ENCODE peak calls at places on chromosome 13, in four cellular contexts. G is ovary, X is tibial artery, L is fibroblast of lung. J is an unnamed sample.
A peak's percentile ranks its signal among the peaks of the same experiment; 100 is the strongest.

GRCh38 chr13:81990652-81991051 is 1649.7 kb upstream of the SPRY2 start:
- DNase-seq in L (no peak), X (no peak), G (no peak), J (no peak)

GRCh38 chr13:46121597-46122163 is 16.8 kb upstream of the CPB2 start:
- DNase-seq in L (no peak), G (no peak), X (no peak), J (no peak)

GRCh38 chr13:24039621-24040475 is 120.7 kb upstream of the SPATA13 start:
- DNase-seq in L (no peak), G (no peak), X (no peak), J (no peak)

GRCh38 chr13:74675185-74675584 is 541.0 kb upstream of the KLF12 start:
- DNase-seq in X (no peak), L (peak; percentile 80), G (no peak), J (no peak)

GRCh38 chr13:25973085-25973484 is 78.7 kb downstream of the SHISA2 start:
- DNase-seq in G (no peak), L (no peak), X (no peak), J (no peak)

GRCh38 chr13:30585748-30586262 is 31.9 kb upstream of the USPL1 start:
- DNase-seq in X (no peak), G (no peak), L (peak; percentile 92), J (no peak)

GRCh38 chr13:90868321-90868920 is 479.1 kb upstream of the MIR17HG start:
- DNase-seq in L (peak; percentile 7), X (no peak), G (no peak), J (no peak)

GRCh38 chr13:27933580-27934328 is 14.0 kb downstream of the PDX1 start:
- DNase-seq in G (no peak), L (no peak), X (no peak), J (no peak)

GRCh38 chr13:112146073-112146360 is 79.1 kb downstream of the SOX1 start:
- DNase-seq in G (no peak), X (no peak), L (no peak), J (no peak)